ENCODE peak calls at places on chromosomes 11 and 22, in nine cellular contexts. O, E, Q, K, T, X, B, Z and V are unnamed samples.

GRCh38 chr11:103228807-103229206 is 119.6 kb downstream of the DYNC2H1 start:
- DNase-seq in Q (no peak), O (no peak), K (no peak), T (no peak), X (no peak), Z (no peak), E (no peak), B (peak), V (no peak)

GRCh38 chr22:42114721-42115120 is 15.9 kb downstream of the CYP2D6 start:
- DNase-seq in Z (no peak), X (no peak), Q (no peak), B (no peak), K (no peak), O (no peak), T (no peak), E (peak), V (no peak)

GRCh38 chr11:6251990-6252473 is 7.6 kb upstream of the CCKBR start:
- DNase-seq in K (peak), Q (no peak), Z (peak), B (peak), X (no peak), E (peak), O (no peak), T (no peak), V (no peak)

GRCh38 chr22:16601437-16602223 is 9.0 kb upstream of the CCT8L2 start:
- DNase-seq in E (no peak), O (peak), T (no peak), B (no peak), K (no peak), Z (no peak), Q (no peak), X (no peak), V (no peak)

GRCh38 chr22:35045451-35045850 is 20.5 kb upstream of the ISX start:
- DNase-seq in Q (no peak), E (no peak), B (no peak), O (no peak), T (no peak), K (no peak), Z (no peak), X (no peak), V (no peak)

GRCh38 chr11:73464347-73464746 is 88.1 kb downstream of the RELT start:
- DNase-seq in O (no peak), E (peak), B (no peak), K (no peak), Z (no peak), Q (no peak), T (no peak), X (no peak), V (no peak)

GRCh38 chr22:32501797-32502290 is 27.2 kb downstream of the FBXO7 start:
- DNase-seq in X (no peak), K (no peak), E (peak), T (no peak), Z (no peak), B (no peak), Q (no peak), O (no peak), V (no peak)

GRCh38 chr11:70270877-70271634 is 566 bp downstream of the PPFIA1 start:
- DNase-seq in B (peak), T (no peak), K (no peak), Q (peak), X (peak), E (peak), Z (peak), O (no peak), V (no peak)

GRCh38 chr22:41940853-41941765 is 5.8 kb downstream of the CENPM start:
- DNase-seq in X (peak), Q (peak), O (peak), T (peak), B (peak), E (peak), Z (peak), K (peak), V (peak)

GRCh38 chr11:57936050-57936418 is 87.6 kb upstream of the OR9Q1 start:
- DNase-seq in Z (no peak), E (no peak), K (no peak), B (no peak), T (no peak), Q (no peak), X (no peak), O (no peak), V (no peak)

GRCh38 chr11:36409152-36409713 is 100.8 kb downstream of the TRAF6 start:
- DNase-seq in B (no peak), T (no peak), O (no peak), X (no peak), E (no peak), Q (no peak), K (no peak), Z (no peak), V (no peak)

GRCh38 chr11:80388133-80388532 is 947.3 kb upstream of the TENM4 start:
- DNase-seq in E (no peak), Q (no peak), O (no peak), B (peak), T (no peak), K (no peak), Z (no peak), X (no peak), V (no peak)

GRCh38 chr11:10934293-10934850 is 76.5 kb upstream of the ZBED5 start:
- DNase-seq in Q (no peak), K (no peak), O (no peak), X (no peak), Z (no peak), E (no peak), T (no peak), B (no peak), V (no peak)

GRCh38 chr11:110463153-110463552 is 33.4 kb downstream of the FDX1 start:
- DNase-seq in T (no peak), B (peak), K (no peak), Z (peak), X (peak), E (peak), O (no peak), Q (peak), V (no peak)

GRCh38 chr22:45867118-45867905 is 109.7 kb downstream of the WNT7B start:
- DNase-seq in E (peak), O (no peak), Z (peak), K (no peak), X (no peak), B (peak), T (no peak), Q (no peak), V (peak)

GRCh38 chr22:17552737-17553136 is 10.6 kb upstream of the SLC25A18 start:
- DNase-seq in Q (no peak), E (no peak), T (no peak), O (no peak), B (no peak), X (no peak), Z (no peak), K (no peak), V (no peak)

GRCh38 chr11:65861533-65862183 is 1.4 kb downstream of the MUS81 start:
- DNase-seq in Q (peak), B (no peak), E (no peak), Z (no peak), K (no peak), O (no peak), X (no peak), T (no peak), V (no peak)

GRCh38 chr11:37946155-37946766 is 1348.2 kb upstream of the RAG2 start:
- DNase-seq in E (peak), X (peak), T (peak), Q (no peak), K (no peak), B (peak), O (no peak), Z (peak), V (no peak)

GRCh38 chr11:105553015-105553414 is 56.9 kb upstream of the GRIA4 start:
- DNase-seq in B (peak), E (no peak), O (no peak), K (no peak), Q (no peak), T (no peak), Z (no peak), X (no peak), V (no peak)

GRCh38 chr11:78384231-78384630 is 33.4 kb downstream of the GAB2 start:
- DNase-seq in K (no peak), E (no peak), O (no peak), X (no peak), Z (no peak), Q (no peak), T (no peak), B (no peak), V (no peak)

GRCh38 chr11:34537636-34538035 is 24.0 kb upstream of the ELF5 start:
- DNase-seq in Q (no peak), O (no peak), T (no peak), X (no peak), B (no peak), K (no peak), E (no peak), Z (no peak), V (no peak)

GRCh38 chr22:49554296-49554625 is 273.4 kb downstream of the BRD1 start:
- DNase-seq in E (no peak), Q (peak), O (no peak), T (no peak), Z (no peak), K (no peak), B (no peak), X (no peak), V (no peak)

GRCh38 chr22:42561856-42562255 is 8.1 kb downstream of the SERHL2 start:
- DNase-seq in T (no peak), Q (no peak), X (no peak), E (no peak), K (no peak), Z (no peak), O (no peak), B (peak), V (no peak)

GRCh38 chr22:50712341-50713007 is 25.5 kb upstream of the ACR start:
- DNase-seq in K (no peak), Q (peak), B (no peak), X (no peak), O (no peak), E (no peak), Z (no peak), T (no peak), V (no peak)

GRCh38 chr11:40100204-40100603 is 1359.2 kb downstream of the LRRC4C start:
- DNase-seq in O (no peak), Z (no peak), X (no peak), E (no peak), K (no peak), Q (no peak), T (no peak), B (peak), V (no peak)

GRCh38 chr11:108929241-108929640 is 264.4 kb downstream of the DDX10 start:
- DNase-seq in E (peak), O (no peak), X (no peak), Q (no peak), K (no peak), Z (no peak), T (peak), B (no peak), V (no peak)

GRCh38 chr11:116439480-116439759 is 333.4 kb downstream of the BUD13 start:
- DNase-seq in B (no peak), X (no peak), T (no peak), Z (no peak), E (no peak), Q (no peak), K (no peak), O (no peak), V (no peak)

GRCh38 chr11:28969832-28970231 is 861.6 kb downstream of the METTL15 start:
- DNase-seq in T (no peak), E (no peak), Z (no peak), Q (no peak), K (no peak), O (no peak), X (no peak), B (no peak), V (no peak)

GRCh38 chr11:71247551-71248250 is 4.7 kb downstream of the SHANK2 start:
- DNase-seq in B (peak), X (no peak), E (no peak), Z (peak), T (no peak), K (no peak), Q (no peak), O (no peak), V (no peak)

GRCh38 chr11:69975822-69976221 is 102.3 kb upstream of the ANO1 start:
- DNase-seq in T (no peak), K (no peak), Q (no peak), O (no peak), E (no peak), Z (no peak), B (no peak), X (no peak), V (no peak)

GRCh38 chr11:67357831-67358555 is 4.6 kb upstream of the POLD4 start:
- DNase-seq in T (peak), Z (no peak), B (no peak), O (no peak), X (no peak), K (no peak), Q (no peak), E (peak), V (no peak)

GRCh38 chr11:121207485-121208115 is 85.0 kb upstream of the SC5D start:
- DNase-seq in E (peak), K (no peak), B (no peak), X (no peak), T (no peak), O (no peak), Z (no peak), Q (no peak), V (no peak)

GRCh38 chr11:22331771-22332170 is 6.4 kb upstream of the SLC17A6 start:
- DNase-seq in E (no peak), B (no peak), X (no peak), Z (no peak), T (no peak), O (no peak), Q (no peak), K (no peak), V (no peak)

GRCh38 chr22:47207387-47207786 is 444.9 kb downstream of the TBC1D22A start:
- DNase-seq in Z (peak), X (no peak), T (no peak), B (no peak), E (no peak), Q (no peak), O (no peak), K (no peak), V (no peak)

GRCh38 chr22:38290347-38290746 is 17.5 kb upstream of the TMEM184B start:
- DNase-seq in T (no peak), Q (no peak), E (no peak), Z (no peak), O (no peak), X (no peak), K (no peak), B (peak), V (no peak)

GRCh38 chr11:67288452-67289225 is 464 bp upstream of the ANKRD13D start:
- DNase-seq in O (peak), X (peak), K (peak), Z (peak), B (peak), T (peak), E (peak), Q (peak), V (peak)

GRCh38 chr22:39714321-39714720 is 143.8 kb downstream of the CACNA1I start:
- DNase-seq in E (no peak), Z (no peak), B (no peak), T (no peak), Q (no peak), X (no peak), O (no peak), K (no peak), V (no peak)

GRCh38 chr11:12164061-12165014 is 53.9 kb downstream of the MICAL2 start:
- DNase-seq in B (peak), X (no peak), Z (no peak), K (no peak), T (peak), O (no peak), E (peak), Q (no peak), V (no peak)

GRCh38 chr22:22702874-22703570 is 58.6 kb downstream of the GGTLC2 start:
- DNase-seq in B (no peak), Z (no peak), O (no peak), K (no peak), Q (no peak), X (no peak), E (no peak), T (no peak), V (no peak)

GRCh38 chr11:17807034-17807433 is 72.5 kb downstream of the KCNC1 start:
- DNase-seq in O (no peak), E (no peak), B (no peak), X (no peak), Z (no peak), T (no peak), Q (no peak), K (no peak), V (no peak)